ENCODE peak calls at places on chromosomes 5 and 9, in six cellular contexts. W is naive thymus-derived CD4-positive, alpha-beta T cell; I is GM23338; M is CD8-positive, alpha-beta memory T cell; T is SK-N-SH; P is AG04450. J is an unnamed sample.

GRCh38 chr5:145365464-145365863 is 469.7 kb downstream of the PRELID2 start:
- DNase-seq in W (no peak), I (no peak), M (no peak), T (no peak), P (no peak), J (no peak)

GRCh38 chr5:61755726-61756125 is 423.7 kb downstream of the ZSWIM6 start:
- DNase-seq in W (no peak), I (no peak), M (no peak), T (no peak), P (no peak), J (no peak)

GRCh38 chr9:89886281-89886700 is 281.5 kb downstream of the GADD45G start:
- DNase-seq in W (no peak), I (peak), M (no peak), T (no peak), P (no peak), J (no peak)

GRCh38 chr5:127293373-127293772 is 2.8 kb downstream of the MEGF10 start:
- DNase-seq in W (no peak), I (peak), M (no peak), T (no peak), P (no peak), J (no peak)

GRCh38 chr5:26343801-26344310 is 694.5 kb downstream of the CDH9 start:
- DNase-seq in W (no peak), I (no peak), M (no peak), T (no peak), P (no peak), J (no peak)

GRCh38 chr9:107054146-107054545 is 191.2 kb downstream of the ZNF462 start:
- DNase-seq in W (no peak), I (no peak), M (no peak), T (no peak), P (no peak), J (no peak)

GRCh38 chr5:143685416-143685815 is 126.5 kb upstream of the HMHB1 start:
- DNase-seq in W (no peak), I (no peak), M (no peak), T (no peak), P (no peak), J (no peak)

GRCh38 chr5:72845889-72846288 is 29.4 kb downstream of the TNPO1 start:
- DNase-seq in W (no peak), I (no peak), M (no peak), T (no peak), P (no peak), J (no peak)

GRCh38 chr9:125233678-125234077 is 7.5 kb downstream of the HSPA5 start:
- DNase-seq in W (no peak), I (no peak), M (no peak), T (no peak), P (peak), J (no peak)

GRCh38 chr9:111819360-111819759 is 24.6 kb upstream of the SHOC1 start:
- DNase-seq in W (no peak), I (no peak), M (no peak), T (no peak), P (no peak), J (no peak)

GRCh38 chr5:138352722-138353549 is 451 bp downstream of the KDM3B start:
- DNase-seq in W (peak), I (peak), M (peak), T (peak), P (no peak), J (peak)

GRCh38 chr9:117411547-117411946 is 3.3 kb downstream of the ASTN2 start:
- DNase-seq in W (no peak), I (peak), M (no peak), T (peak), P (no peak), J (peak)

GRCh38 chr9:119933191-119933590 is 564.0 kb upstream of the BRINP1 start:
- DNase-seq in W (no peak), I (no peak), M (no peak), T (no peak), P (no peak), J (no peak)

GRCh38 chr9:92637331-92637730 is 32.6 kb downstream of the IPPK start:
- DNase-seq in W (no peak), I (no peak), M (no peak), T (no peak), P (no peak), J (no peak)

GRCh38 chr9:98958271-98958989 is 14.7 kb downstream of the COL15A1 start:
- DNase-seq in W (no peak), I (no peak), M (no peak), T (no peak), P (peak), J (no peak)

GRCh38 chr5:151086192-151086869 is 5.5 kb upstream of the TNIP1 start:
- DNase-seq in W (no peak), I (no peak), M (no peak), T (no peak), P (no peak), J (no peak)

GRCh38 chr5:77208507-77209163 is 1.8 kb upstream of the PDE8B start:
- DNase-seq in W (no peak), I (no peak), M (no peak), T (no peak), P (no peak), J (no peak)

GRCh38 chr5:86617309-86617755 is 409 bp upstream of the COX7C start:
- DNase-seq in W (no peak), I (no peak), M (no peak), T (no peak), P (no peak), J (no peak)

GRCh38 chr9:131289301-131290038 is at the start of gene PLPP7:
- DNase-seq in W (no peak), I (peak), M (no peak), T (peak), P (no peak), J (peak)

GRCh38 chr5:9398227-9398626 is 147.6 kb downstream of the SEMA5A start:
- DNase-seq in W (no peak), I (no peak), M (no peak), T (no peak), P (no peak), J (no peak)

GRCh38 chr5:180594311-180595045 is 3.2 kb upstream of the SCGB3A1 start:
- DNase-seq in W (no peak), I (no peak), M (no peak), T (peak), P (no peak), J (peak)

GRCh38 chr5:59722875-59723274 is 170.7 kb downstream of the PDE4D start:
- DNase-seq in W (no peak), I (no peak), M (no peak), T (no peak), P (no peak), J (no peak)

GRCh38 chr5:133884525-133885311 is 83.7 kb downstream of the C5orf15 start:
- DNase-seq in W (no peak), I (no peak), M (no peak), T (no peak), P (no peak), J (no peak)

GRCh38 chr5:135400866-135401265 is 1.8 kb upstream of the MACROH2A1 start:
- DNase-seq in W (no peak), I (peak), M (no peak), T (no peak), P (no peak), J (peak)

GRCh38 chr5:57106661-57107060 is 67.2 kb upstream of the GPBP1 start:
- DNase-seq in W (no peak), I (no peak), M (no peak), T (no peak), P (no peak), J (no peak)

GRCh38 chr9:127578952-127579853 is 32.9 kb upstream of the STXBP1 start:
- DNase-seq in W (no peak), I (peak), M (peak), T (peak), P (peak), J (peak)

GRCh38 chr5:14035859-14036440 is 91.5 kb upstream of the DNAH5 start:
- DNase-seq in W (no peak), I (peak), M (no peak), T (no peak), P (peak), J (peak)

GRCh38 chr9:98364042-98364441 is 108.6 kb upstream of the TBC1D2 start:
- DNase-seq in W (no peak), I (no peak), M (no peak), T (no peak), P (no peak), J (no peak)

GRCh38 chr9:80552931-80553330 is 981.2 kb downstream of the TLE4 start:
- DNase-seq in W (no peak), I (peak), M (no peak), T (no peak), P (no peak), J (no peak)

GRCh38 chr5:74257645-74258328 is 382.7 kb downstream of the ENC1 start:
- DNase-seq in W (no peak), I (peak), M (no peak), T (no peak), P (no peak), J (no peak)

GRCh38 chr9:83639266-83639665 is 16.3 kb downstream of the IDNK start:
- DNase-seq in W (no peak), I (no peak), M (no peak), T (no peak), P (no peak), J (no peak)

GRCh38 chr9:6415266-6415665 is 2.3 kb downstream of the UHRF2 start:
- DNase-seq in W (no peak), I (no peak), M (no peak), T (peak), P (no peak), J (no peak)
- H3K4me3 ChIP-seq in W (peak), I (peak), M (no peak), T (peak), P (peak), J (no peak)

DNA sequence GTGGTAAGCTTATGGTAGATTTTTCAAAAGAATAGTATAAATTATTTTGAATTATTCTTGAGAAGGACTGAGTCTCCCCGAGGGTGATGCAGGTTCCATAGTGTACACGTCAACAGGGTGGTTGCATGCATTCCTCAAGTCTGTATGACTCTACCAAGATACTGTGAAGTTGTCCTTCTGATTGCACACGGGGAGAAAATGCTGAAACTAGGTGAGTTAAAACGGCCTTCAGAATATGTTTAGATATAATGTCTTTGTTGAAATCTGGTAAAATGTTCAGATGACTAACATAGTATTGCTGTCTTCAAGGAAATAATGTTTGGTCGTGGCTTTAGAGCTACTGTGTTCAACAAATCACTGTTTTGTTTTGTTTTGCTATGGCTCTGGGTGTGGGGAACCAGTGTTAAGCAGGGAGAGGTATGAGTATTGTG is 22.4 kb upstream of the TNFAIP8 start:
- DNase-seq in W (no peak), I (no peak), M (no peak), T (no peak), P (no peak), J (no peak)
- H3K4me3 ChIP-seq in W (peak), I (no peak), M (peak), T (no peak), P (no peak), J (no peak)

DNA sequence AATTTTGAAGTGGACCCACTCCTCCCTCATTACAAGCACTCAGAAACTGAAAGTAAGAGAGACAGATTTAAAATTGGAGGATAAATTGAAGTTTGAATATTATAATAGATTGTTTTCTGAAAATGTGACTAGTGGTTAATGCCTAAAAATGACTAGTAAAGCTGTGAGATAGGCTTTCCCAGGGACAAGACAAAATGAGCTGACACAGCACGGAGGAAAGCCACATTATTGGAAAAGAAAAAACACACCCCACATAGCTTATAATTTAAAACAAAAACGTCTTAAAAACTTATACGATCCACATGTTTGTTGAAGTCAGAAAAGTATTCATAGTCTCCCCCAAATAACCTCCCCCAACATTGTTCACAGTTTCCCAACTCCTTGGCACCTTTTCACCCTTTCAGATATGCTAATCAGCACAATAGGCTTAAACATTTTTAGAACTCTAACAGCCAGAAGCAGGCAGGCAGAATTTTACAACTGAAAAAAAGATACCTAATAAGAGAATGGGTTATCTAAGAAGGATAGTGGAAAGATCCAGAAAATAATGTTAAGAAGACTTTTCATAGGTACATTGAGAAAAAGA is 6.1 kb downstream of the C7 start:
- DNase-seq in W (no peak), I (no peak), M (no peak), T (no peak), P (no peak), J (no peak)
- H3K4me3 ChIP-seq in W (no peak), I (no peak), M (no peak), T (no peak), P (no peak), J (no peak)

DNA sequence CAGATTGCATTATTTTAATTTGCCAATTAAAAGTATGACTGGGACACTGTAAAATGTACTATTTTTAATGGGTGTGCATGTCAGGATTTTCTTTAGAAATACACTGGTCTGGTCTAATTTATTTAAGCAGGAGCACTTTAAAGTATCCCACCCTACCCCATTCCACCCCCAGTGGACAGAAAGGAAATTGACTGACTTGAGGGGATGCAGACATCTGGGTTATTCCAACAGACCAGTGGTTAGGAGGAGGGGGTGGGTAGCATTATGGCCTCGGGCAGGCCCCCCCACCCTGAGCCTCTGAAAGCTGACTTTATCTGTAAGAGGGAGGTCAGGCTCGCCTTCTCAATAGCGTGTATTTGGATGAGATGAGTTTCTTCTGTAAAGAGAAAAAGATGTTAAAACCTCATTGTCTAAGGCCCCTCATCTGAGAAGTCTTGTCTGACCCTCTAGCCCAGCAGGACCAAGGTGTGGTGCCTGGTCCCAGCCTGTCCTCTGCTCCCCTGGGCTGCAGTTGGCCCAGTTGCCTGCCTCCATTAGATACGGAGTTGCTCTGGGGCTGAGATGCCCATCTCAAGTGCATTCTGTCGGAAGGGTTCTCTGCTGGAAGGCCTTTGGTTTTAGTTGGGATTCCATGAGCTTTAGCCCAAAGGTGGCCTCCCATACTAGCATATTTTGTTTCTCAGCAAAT is 4.4 kb downstream of the HNRNPAB start:
- DNase-seq in W (no peak), I (peak), M (no peak), T (peak), P (no peak), J (peak)
- H3K4me3 ChIP-seq in W (no peak), I (no peak), M (no peak), T (no peak), P (no peak), J (no peak)

GRCh38 chr5:324736-325612 is 3.5 kb downstream of the AHRR start:
- DNase-seq in W (no peak), I (no peak), M (no peak), T (no peak), P (no peak), J (no peak)
- H3K4me3 ChIP-seq in W (no peak), I (no peak), M (no peak), T (no peak), P (no peak), J (no peak)

GRCh38 chr5:139789845-139790189 is 5.8 kb upstream of the PSD2 start:
- DNase-seq in W (no peak), I (no peak), M (no peak), T (no peak), P (no peak), J (no peak)

GRCh38 chr5:139787568-139788293 is 7.9 kb upstream of the PSD2 start:
- DNase-seq in W (peak), I (peak), M (peak), T (peak), P (peak), J (peak)

GRCh38 chr5:139789116-139789844 is 6.3 kb upstream of the PSD2 start:
- DNase-seq in W (no peak), I (no peak), M (no peak), T (no peak), P (no peak), J (no peak)

GRCh38 chr5:139788294-139788875 is 7.2 kb upstream of the PSD2 start:
- DNase-seq in W (no peak), I (peak), M (no peak), T (no peak), P (no peak), J (peak)

DNA sequence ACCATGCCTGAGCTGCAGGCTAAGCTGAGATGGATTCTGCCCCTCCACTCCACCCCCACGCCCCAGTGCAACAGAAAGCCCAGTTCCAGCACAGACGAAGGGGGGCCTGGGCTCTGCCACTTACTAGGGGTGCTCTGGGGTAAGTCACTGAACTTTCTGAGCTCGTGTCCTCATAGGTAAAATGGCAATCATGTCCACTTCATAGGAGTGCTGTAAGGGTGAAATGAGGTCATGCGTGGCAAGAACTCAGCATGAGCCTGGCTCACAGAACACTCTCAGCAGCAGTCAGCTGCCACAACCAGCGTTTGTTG is 8.4 kb upstream of the PSD2 start:
- DNase-seq in W (no peak), I (no peak), M (no peak), T (no peak), P (no peak), J (no peak)
- H3K4me3 ChIP-seq in W (no peak), I (no peak), M (no peak), T (no peak), P (no peak), J (no peak)

GRCh38 chr9:114855488-114855887 is 49.6 kb upstream of the TNFSF15 start:
- DNase-seq in W (no peak), I (no peak), M (no peak), T (no peak), P (no peak), J (no peak)
- H3K4me3 ChIP-seq in W (no peak), I (no peak), M (no peak), T (no peak), P (no peak), J (no peak)